ENCODE peak calls at places on chromosome 21, in eight cellular contexts. M is CD8-positive, alpha-beta memory T cell; P is IMR-90; J is DMS153; B is EL; U is HFFc6; T is GM23248; C is NCI-H1694 treated with DMSO at 0.1 percent for 48 hours. Y is an unnamed sample.

GRCh38 chr21:27146268-27146667 is 179.4 kb upstream of the ADAMTS5 start:
- DNase-seq in M (no peak), P (no peak), J (no peak), B (no peak), U (no peak), T (no peak), C (no peak), Y (no peak)

GRCh38 chr21:31872072-31872451 is 758 bp upstream of the HUNK start:
- DNase-seq in M (no peak), P (no peak), J (no peak), B (no peak), U (no peak), T (no peak), C (no peak), Y (no peak)

GRCh38 chr21:25938673-25939395 is 204.1 kb downstream of the GABPA start:
- DNase-seq in M (no peak), P (no peak), J (no peak), B (no peak), U (no peak), T (no peak), C (peak; percentile 51), Y (no peak)

GRCh38 chr21:46617267-46618051 is 12.6 kb upstream of the S100B start:
- DNase-seq in M (no peak), P (peak; percentile 60), J (no peak), B (peak; percentile 21), U (peak; percentile 37), T (peak; percentile 33), C (no peak), Y (peak; percentile 87)

GRCh38 chr21:33951276-33952178 is 35.9 kb upstream of the ATP5PO start:
- DNase-seq in M (no peak), P (peak; percentile 79), J (no peak), B (no peak), U (peak; percentile 39), T (peak; percentile 53), C (no peak), Y (peak; percentile 76)

GRCh38 chr21:44734026-44734745 is 22.8 kb upstream of the TSPEAR start:
- DNase-seq in M (no peak), P (no peak), J (no peak), B (no peak), U (no peak), T (peak; percentile 17), C (no peak), Y (no peak)

GRCh38 chr21:16137106-16137505 is 407.3 kb downstream of the USP25 start:
- DNase-seq in M (no peak), P (peak; percentile 8), J (no peak), B (no peak), U (no peak), T (no peak), C (no peak), Y (peak; percentile 71)

GRCh38 chr21:42440187-42440792 is 36.6 kb downstream of the UBASH3A start:
- DNase-seq in M (no peak), P (no peak), J (no peak), B (no peak), U (no peak), T (no peak), C (no peak), Y (no peak)

GRCh38 chr21:45054927-45055612 is 19.3 kb upstream of the ADARB1 start:
- DNase-seq in M (no peak), P (no peak), J (no peak), B (no peak), U (no peak), T (no peak), C (no peak), Y (no peak)

GRCh38 chr21:44089001-44089911 is 17.9 kb upstream of the PWP2 start:
- DNase-seq in M (peak; percentile 39), P (no peak), J (no peak), B (no peak), U (no peak), T (no peak), C (no peak), Y (no peak)

GRCh38 chr21:17514124-17514481 is 1.3 kb downstream of the CXADR start:
- DNase-seq in M (no peak), P (no peak), J (no peak), B (peak; percentile 35), U (no peak), T (peak; percentile 27), C (no peak), Y (peak; percentile 36)

GRCh38 chr21:26124421-26124833 is 46.1 kb downstream of the APP start:
- DNase-seq in M (no peak), P (peak; percentile 67), J (peak; percentile 26), B (no peak), U (peak; percentile 12), T (peak; percentile 51), C (no peak), Y (peak; percentile 91)

GRCh38 chr21:39181205-39181818 is 1.9 kb downstream of the PSMG1 start:
- DNase-seq in M (no peak), P (no peak), J (no peak), B (no peak), U (no peak), T (peak; percentile 15), C (no peak), Y (no peak)

GRCh38 chr21:38308010-38308784 is 51.4 kb downstream of the KCNJ15 start:
- DNase-seq in M (no peak), P (peak; percentile 12), J (no peak), B (no peak), U (no peak), T (peak; percentile 60), C (no peak), Y (peak; percentile 71)

GRCh38 chr21:43938751-43939442 is 73.2 kb upstream of the TRAPPC10 start:
- DNase-seq in M (peak; percentile 86), P (peak; percentile 59), J (peak; percentile 26), B (peak; percentile 61), U (no peak), T (peak; percentile 87), C (peak; percentile 73), Y (peak; percentile 64)

GRCh38 chr21:44686843-44687561 is 5.0 kb upstream of the KRTAP12-1 start:
- DNase-seq in M (no peak), P (no peak), J (no peak), B (no peak), U (no peak), T (no peak), C (no peak), Y (no peak)

GRCh38 chr21:33025471-33026298 is at the start of gene OLIG2:
- DNase-seq in M (no peak), P (peak; percentile 16), J (no peak), B (peak; percentile 36), U (no peak), T (no peak), C (peak; percentile 68), Y (no peak)

GRCh38 chr21:46178961-46179360 is 5.3 kb downstream of the SPATC1L start:
- DNase-seq in M (no peak), P (no peak), J (no peak), B (no peak), U (no peak), T (no peak), C (no peak), Y (no peak)

GRCh38 chr21:42106425-42106824 is 35.3 kb downstream of the UMODL1 start:
- DNase-seq in M (no peak), P (no peak), J (no peak), B (no peak), U (no peak), T (no peak), C (no peak), Y (no peak)

GRCh38 chr21:26115899-26116298 is 54.7 kb downstream of the APP start:
- DNase-seq in M (no peak), P (peak; percentile 75), J (no peak), B (peak; percentile 47), U (peak; percentile 46), T (peak; percentile 83), C (no peak), Y (peak; percentile 49)

GRCh38 chr21:40177979-40178378 is 310.7 kb downstream of the PCP4 start:
- DNase-seq in M (no peak), P (no peak), J (peak; percentile 42), B (no peak), U (no peak), T (no peak), C (no peak), Y (no peak)

GRCh38 chr21:35172231-35172630 is 123.1 kb upstream of the RUNX1 start:
- DNase-seq in M (no peak), P (no peak), J (no peak), B (no peak), U (no peak), T (no peak), C (no peak), Y (no peak)

GRCh38 chr21:15514073-15514946 is 215.5 kb upstream of the USP25 start:
- DNase-seq in M (peak; percentile 27), P (no peak), J (no peak), B (no peak), U (no peak), T (no peak), C (no peak), Y (no peak)

GRCh38 chr21:41957991-41958766 is 4.4 kb upstream of the C2CD2 start:
- DNase-seq in M (no peak), P (peak; percentile 98), J (no peak), B (peak; percentile 93), U (peak; percentile 75), T (peak; percentile 81), C (peak; percentile 40), Y (peak; percentile 93)

GRCh38 chr21:32350981-32351380 is 41.8 kb downstream of the URB1 start:
- DNase-seq in M (no peak), P (no peak), J (no peak), B (no peak), U (no peak), T (no peak), C (no peak), Y (no peak)

GRCh38 chr21:38921511-38922215 is 115.9 kb downstream of the ETS2 start:
- DNase-seq in M (no peak), P (no peak), J (no peak), B (no peak), U (no peak), T (no peak), C (no peak), Y (peak; percentile 43)

GRCh38 chr21:35254006-35254751 is 205.1 kb upstream of the RUNX1 start:
- DNase-seq in M (no peak), P (peak; percentile 87), J (no peak), B (peak; percentile 72), U (peak; percentile 82), T (peak; percentile 83), C (no peak), Y (peak; percentile 90)

GRCh38 chr21:34202553-34203332 is 129.4 kb downstream of the MRPS6 start:
- DNase-seq in M (no peak), P (no peak), J (no peak), B (no peak), U (no peak), T (no peak), C (no peak), Y (no peak)

GRCh38 chr21:16241021-16241420 is 511.2 kb downstream of the USP25 start:
- DNase-seq in M (no peak), P (no peak), J (no peak), B (no peak), U (no peak), T (peak; percentile 7), C (no peak), Y (peak; percentile 7)

GRCh38 chr21:38747796-38748195 is 57.9 kb upstream of the ETS2 start:
- DNase-seq in M (no peak), P (no peak), J (no peak), B (no peak), U (no peak), T (no peak), C (no peak), Y (no peak)

GRCh38 chr21:31795992-31796391 is 64.1 kb upstream of the SCAF4 start:
- DNase-seq in M (no peak), P (no peak), J (no peak), B (no peak), U (no peak), T (peak; percentile 31), C (no peak), Y (no peak)

GRCh38 chr21:34336756-34337391 is 26.9 kb upstream of the KCNE2 start:
- DNase-seq in M (no peak), P (peak; percentile 87), J (no peak), B (peak; percentile 76), U (no peak), T (no peak), C (no peak), Y (peak; percentile 90)

Y was measured in iris pigment epithelial cell.